ENCODE peak calls at places on chromosomes 3 and 15, in eight cellular contexts. B is tibial nerve, I is body of pancreas, Z is mucosa of descending colon, A is IMR-90, Q is pancreas, Y is suprapubic skin, V is neural progenitor cell. G is an unnamed sample. For H3K4me1 and H3K36me3, the result is how much of the 10 kb centered on the place peaks cover.

GRCh38 chr15:61299060-61299763 is 70.1 kb upstream of the RORA start:
- DNase-seq in B (no peak), I (peak), Z (no peak), A (no peak), Q (no peak), Y (no peak), V (no peak), G (peak)

GRCh38 chr15:100721758-100722550 is 119.6 kb downstream of the ASB7 start:
- DNase-seq in B (peak), I (peak), Z (no peak), A (peak), Q (no peak), Y (peak), V (no peak), G (peak)

GRCh38 chr3:113287111-113287817 is 75.9 kb downstream of the BOC start:
- DNase-seq in B (no peak), I (no peak), Z (no peak), A (peak), Q (no peak), Y (no peak), V (no peak), G (no peak)

GRCh38 chr15:59199775-59200465 is 6.7 kb upstream of the LDHAL6B start:
- DNase-seq in B (no peak), I (no peak), Z (no peak), A (peak), Q (no peak), Y (no peak), V (no peak), G (no peak)

GRCh38 chr15:95492388-95493070 is 838.0 kb upstream of the NR2F2 start:
- DNase-seq in B (no peak), I (no peak), Z (no peak), A (no peak), Q (no peak), Y (no peak), V (no peak), G (no peak)

GRCh38 chr3:142273501-142273900 is 48.1 kb upstream of the GK5 start:
- DNase-seq in B (no peak), I (no peak), Z (no peak), A (no peak), Q (no peak), Y (no peak), V (peak), G (no peak)

GRCh38 chr3:172249039-172249438 is 199.2 kb downstream of the GHSR start:
- DNase-seq in B (no peak), I (no peak), Z (no peak), A (peak), Q (no peak), Y (no peak), V (no peak), G (no peak)

GRCh38 chr3:134232146-134232545 is 18.5 kb downstream of the RYK start:
- DNase-seq in B (no peak), I (no peak), Z (no peak), A (peak), Q (no peak), Y (no peak), V (no peak), G (no peak)

GRCh38 chr15:91515188-91515754 is 338.2 kb upstream of the SLCO3A1 start:
- DNase-seq in B (peak), I (peak), Z (no peak), A (peak), Q (no peak), Y (peak), V (no peak), G (no peak)

GRCh38 chr3:86990734-86991481 is at the start of gene VGLL3:
- DNase-seq in B (peak), I (peak), Z (peak), A (peak), Q (peak), Y (peak), V (peak), G (no peak)

GRCh38 chr3:151230644-151231043 is 27.6 kb upstream of the GPR171 start:
- DNase-seq in B (no peak), I (no peak), Z (no peak), A (no peak), Q (no peak), Y (no peak), V (no peak), G (no peak)

GRCh38 chr3:41419809-41420208 is 220.5 kb downstream of the CTNNB1 start:
- DNase-seq in B (no peak), I (no peak), Z (no peak), A (no peak), Q (no peak), Y (no peak), V (no peak), G (no peak)

GRCh38 chr3:11914651-11915050 is 68.0 kb upstream of the TAMM41 start:
- DNase-seq in B (no peak), I (no peak), Z (no peak), A (no peak), Q (no peak), Y (no peak), V (no peak), G (peak)

GRCh38 chr15:85457392-85457968 is 77.1 kb downstream of the AKAP13 start:
- DNase-seq in B (no peak), I (no peak), Z (no peak), A (no peak), Q (no peak), Y (no peak), V (no peak), G (no peak)

GRCh38 chr3:192889694-192890093 is 28.0 kb downstream of the MB21D2 start:
- DNase-seq in B (no peak), I (no peak), Z (no peak), A (no peak), Q (no peak), Y (no peak), V (no peak), G (no peak)

GRCh38 chr3:16801698-16802097 is 83.1 kb upstream of the PLCL2 start:
- DNase-seq in B (no peak), I (peak), Z (no peak), A (peak), Q (no peak), Y (no peak), V (no peak), G (no peak)

DNA sequence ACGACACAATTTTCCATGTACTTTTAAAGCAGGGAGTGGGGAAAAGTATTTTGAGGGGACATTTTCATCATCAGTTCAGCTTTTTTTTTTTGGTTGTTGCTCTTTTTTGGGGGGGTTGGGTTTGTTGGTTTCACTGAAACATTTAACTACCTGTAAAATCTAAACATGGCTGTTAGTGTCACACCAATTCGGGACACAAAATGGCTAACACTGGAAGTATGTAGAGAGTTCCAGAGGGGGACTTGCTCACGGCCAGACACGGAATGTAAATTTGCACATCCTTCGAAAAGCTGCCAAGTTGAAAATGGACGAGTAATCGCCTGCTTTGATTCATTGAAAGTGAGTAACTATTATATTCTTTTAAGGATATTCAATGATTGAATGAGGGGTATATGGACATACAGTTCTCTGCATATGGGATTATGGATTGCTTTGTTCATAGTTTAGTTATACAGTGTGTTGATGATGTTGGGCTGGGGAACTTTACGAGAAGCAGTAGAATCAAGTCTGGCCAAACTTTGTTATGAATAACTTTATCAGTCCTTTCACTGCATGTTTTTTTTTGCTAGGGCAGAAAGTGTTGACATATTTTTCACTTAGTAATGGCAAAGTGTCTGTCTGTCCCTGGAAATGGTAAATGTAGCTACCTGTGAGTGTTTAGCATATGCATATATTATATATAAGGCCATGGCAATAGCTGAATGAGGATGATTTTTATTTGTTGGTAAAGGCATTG is 31.5 kb downstream of the MBNL1 start:
- DNase-seq in B (no peak), I (no peak), Z (no peak), A (no peak), Q (no peak), Y (no peak), V (no peak), G (no peak)
- H3K4me1 ChIP-seq in B (half or more), I (half or more), Z (half or more), A (under half), Q (half or more), Y (half or more), V (under half), G (half or more)

DNA sequence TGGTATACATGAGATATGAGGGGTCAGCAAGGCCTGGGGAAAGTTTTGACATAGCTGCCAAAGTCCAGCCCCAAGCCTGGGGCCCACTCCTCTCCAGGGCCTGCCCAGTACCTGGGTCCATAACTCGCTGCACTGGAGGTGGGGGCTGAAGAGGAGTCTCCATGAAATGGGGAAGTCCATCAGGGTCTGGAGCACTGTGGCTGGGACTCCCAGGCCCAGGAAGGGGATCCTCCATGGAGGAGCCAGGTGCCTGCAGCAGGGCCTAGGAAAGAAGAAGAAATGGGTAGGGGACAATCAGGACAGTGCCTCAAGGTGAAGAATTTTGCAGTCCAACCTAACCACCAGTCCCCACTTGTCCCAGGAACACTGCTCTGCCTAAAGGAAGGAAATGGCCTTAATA is 8.2 kb downstream of the GORASP1 start:
- DNase-seq in B (no peak), I (no peak), Z (no peak), A (no peak), Q (no peak), Y (no peak), V (no peak), G (peak)
- H3K36me3 ChIP-seq in B (half or more), I (under half), Z (under half), A (half or more), Q (under half), Y (half or more), V (under half), G (half or more)

GRCh38 chr3:169627073-169627472 is 36.4 kb downstream of the MECOM start:
- DNase-seq in B (no peak), I (no peak), Z (no peak), A (no peak), Q (no peak), Y (no peak), V (no peak), G (no peak)
- H3K4me1 ChIP-seq in B (under half), I (under half), Z (under half), A (under half), Q (under half), Y (under half), V (under half), G (under half)

DNA sequence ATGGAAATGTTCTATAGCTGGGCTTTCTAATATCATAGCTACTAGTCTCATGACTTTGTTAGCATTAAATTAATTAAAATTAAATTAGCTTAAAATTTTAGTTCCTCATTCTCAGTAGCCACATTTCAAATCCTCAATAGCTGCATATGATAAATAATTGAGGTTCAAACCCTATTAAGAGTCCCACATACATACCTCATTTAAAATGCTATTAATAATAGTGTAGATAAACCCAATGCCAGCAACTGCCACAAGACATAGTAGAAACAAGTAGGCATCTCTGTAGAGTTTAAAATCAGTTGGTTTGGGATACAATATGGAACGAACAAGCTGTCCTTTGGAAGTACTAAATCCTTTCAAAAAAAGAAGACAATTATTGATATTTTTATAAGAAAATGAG is 39.1 kb downstream of the ATP13A3 start:
- DNase-seq in B (no peak), I (no peak), Z (no peak), A (no peak), Q (no peak), Y (no peak), V (no peak), G (no peak)
- H3K36me3 ChIP-seq in B (half or more), I (under half), Z (under half), A (under half), Q (under half), Y (half or more), V (under half), G (under half)

DNA sequence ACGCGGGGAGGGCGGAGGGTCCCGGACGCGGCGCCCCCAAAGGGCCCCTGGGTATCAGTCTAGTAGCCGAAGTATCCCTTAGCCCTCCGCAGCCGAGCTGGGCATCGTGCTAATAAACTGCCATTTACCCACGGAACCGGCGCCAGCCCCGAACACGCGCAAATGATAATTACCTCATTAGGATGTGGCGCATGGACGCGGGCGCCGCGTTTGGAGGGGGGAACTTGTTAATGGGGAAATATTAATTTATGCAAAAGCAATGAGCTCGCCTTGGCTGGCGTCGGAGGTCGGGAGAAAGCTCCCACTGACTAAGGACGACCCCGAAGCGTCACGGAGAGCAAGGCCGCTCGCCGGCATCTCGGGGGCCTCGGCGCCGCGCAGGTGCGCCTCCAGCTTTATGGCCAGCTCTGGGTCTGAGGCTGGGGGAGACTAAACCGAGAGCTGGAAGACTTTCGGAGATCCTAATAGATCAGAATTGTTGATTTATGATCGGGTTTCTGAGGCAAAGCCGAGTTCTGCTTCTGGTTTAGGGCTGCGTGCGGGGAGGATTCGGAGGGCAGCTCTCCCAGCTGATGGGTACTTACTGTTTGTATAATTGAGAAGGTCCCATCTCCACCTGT is 474 bp upstream of the FEZF2 start:
- DNase-seq in B (no peak), I (no peak), Z (no peak), A (no peak), Q (peak), Y (no peak), V (peak), G (no peak)
- H3K4me1 ChIP-seq in B (under half), I (under half), Z (under half), A (under half), Q (under half), Y (half or more), V (half or more), G (under half)

GRCh38 chr3:49723631-49724551 is at the start of gene GMPPB:
- DNase-seq in B (peak), I (peak), Z (peak), A (peak), Q (peak), Y (peak), V (peak), G (no peak)
- H3K36me3 ChIP-seq in B (half or more), I (under half), Z (under half), A (under half), Q (under half), Y (under half), V (under half), G (under half)

DNA sequence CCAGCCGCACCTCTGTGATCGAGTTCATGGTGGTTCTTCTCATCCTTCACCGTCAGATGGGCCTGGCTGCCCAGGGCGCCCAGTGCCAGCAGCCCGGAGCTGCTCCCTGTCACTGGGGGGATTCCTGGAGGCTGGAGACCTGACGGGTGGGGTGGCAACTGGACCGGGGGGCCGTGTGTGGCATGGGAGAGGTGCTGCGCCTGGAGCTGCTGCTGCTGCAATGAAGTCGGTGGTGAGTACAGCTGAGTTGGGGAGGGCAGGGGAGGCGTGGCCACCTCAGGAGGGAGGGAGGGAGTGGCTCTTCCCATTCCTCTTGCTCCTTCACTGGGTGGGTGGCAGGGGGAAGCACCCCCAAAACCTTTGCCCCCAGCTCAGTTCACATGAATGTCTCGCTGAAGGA is 31.7 kb downstream of the TLE3 start:
- DNase-seq in B (no peak), I (no peak), Z (no peak), A (no peak), Q (no peak), Y (no peak), V (no peak), G (no peak)
- H3K4me1 ChIP-seq in B (half or more), I (half or more), Z (under half), A (under half), Q (under half), Y (under half), V (under half), G (under half)

G was measured in vagina.